ENCODE peak calls at places on chromosomes 1 and 21, in five cellular contexts. E, V, B, H and F are unnamed samples. For H3K27me3, the result is how much of the 10 kb centered on the place peaks cover.

GRCh38 chr1:236795757-236796719 is 946 bp downstream of the MTR start:
- DNase-seq in E (peak), V (peak), B (no peak), H (no peak), F (peak)

GRCh38 chr1:228084797-228085196 is 2.3 kb downstream of the ARF1 start:
- DNase-seq in E (no peak), V (no peak), B (no peak), H (no peak), F (no peak)

GRCh38 chr1:205375816-205376545 is 19.3 kb upstream of the KLHDC8A start:
- DNase-seq in E (peak), V (no peak), B (peak), H (peak), F (peak)

GRCh38 chr1:202697038-202697437 is 13.2 kb downstream of the SYT2 start:
- DNase-seq in E (no peak), V (no peak), B (no peak), H (no peak), F (no peak)

GRCh38 chr1:234649432-234650081 is 39.6 kb upstream of the IRF2BP2 start:
- DNase-seq in E (no peak), V (no peak), B (no peak), H (no peak), F (no peak)

GRCh38 chr1:119637719-119638118 is 10.3 kb downstream of the ZNF697 start:
- DNase-seq in E (peak), V (no peak), B (no peak), H (no peak), F (no peak)

GRCh38 chr1:206062464-206062863 is 9.5 kb downstream of the RHEX start:
- DNase-seq in E (no peak), V (no peak), B (no peak), H (no peak), F (no peak)

GRCh38 chr1:16013220-16013907 is 4.5 kb downstream of the HSPB7 start:
- DNase-seq in E (peak), V (no peak), B (no peak), H (peak), F (peak)

GRCh38 chr1:36137776-36138175 is 11.5 kb downstream of the TRAPPC3 start:
- DNase-seq in E (no peak), V (no peak), B (no peak), H (no peak), F (no peak)

GRCh38 chr1:38867208-38867607 is 5.9 kb downstream of the MYCBP start:
- DNase-seq in E (no peak), V (no peak), B (no peak), H (no peak), F (no peak)

GRCh38 chr1:24925963-24926362 is 4.1 kb downstream of the RUNX3 start:
- DNase-seq in E (no peak), V (no peak), B (no peak), H (no peak), F (no peak)

GRCh38 chr1:112982853-112983539 is 27.0 kb upstream of the SLC16A1 start:
- DNase-seq in E (no peak), V (no peak), B (no peak), H (no peak), F (no peak)

GRCh38 chr1:155698382-155699038 is 9.6 kb downstream of the DAP3 start:
- DNase-seq in E (peak), V (no peak), B (no peak), H (no peak), F (no peak)

GRCh38 chr1:230377851-230378250 is 48.3 kb downstream of the PGBD5 start:
- DNase-seq in E (no peak), V (no peak), B (no peak), H (no peak), F (no peak)

GRCh38 chr1:111745670-111746613 is 6.7 kb upstream of the INKA2 start:
- DNase-seq in E (no peak), V (no peak), B (peak), H (no peak), F (no peak)

GRCh38 chr1:205229399-205229861 is 1.7 kb downstream of the TMCC2 start:
- DNase-seq in E (peak), V (peak), B (peak), H (peak), F (peak)

GRCh38 chr1:9440763-9441194 is 98.5 kb upstream of the SLC25A33 start:
- DNase-seq in E (no peak), V (no peak), B (no peak), H (no peak), F (no peak)

GRCh38 chr1:37605806-37606474 is 10.2 kb upstream of the GNL2 start:
- DNase-seq in E (no peak), V (no peak), B (no peak), H (no peak), F (peak)

GRCh38 chr1:228957535-228957934 is 222.3 kb downstream of the RHOU start:
- DNase-seq in E (no peak), V (no peak), B (no peak), H (no peak), F (no peak)

GRCh38 chr1:225638853-225639252 is 14.1 kb downstream of the ENAH start:
- DNase-seq in E (no peak), V (no peak), B (no peak), H (no peak), F (no peak)

GRCh38 chr1:240399381-240399780 is 212.6 kb downstream of the GREM2 start:
- DNase-seq in E (peak), V (no peak), B (no peak), H (no peak), F (peak)

GRCh38 chr1:155650231-155650757 is 38.3 kb downstream of the YY1AP1 start:
- DNase-seq in E (no peak), V (no peak), B (no peak), H (no peak), F (no peak)

GRCh38 chr1:19210772-19211549 is 895 bp upstream of the UBR4 start:
- DNase-seq in E (peak), V (no peak), B (no peak), H (no peak), F (no peak)

GRCh38 chr1:57067863-57068262 is 102.0 kb upstream of the C8B start:
- DNase-seq in E (no peak), V (no peak), B (no peak), H (no peak), F (no peak)

GRCh38 chr1:187689137-187689536 is 860.4 kb downstream of the PLA2G4A start:
- DNase-seq in E (peak), V (no peak), B (no peak), H (no peak), F (peak)

GRCh38 chr21:40386301-40386911 is 460.6 kb downstream of the DSCAM start:
- DNase-seq in E (no peak), V (no peak), B (no peak), H (peak), F (peak)

GRCh38 chr1:53073899-53074311 is 11.9 kb downstream of the PODN start:
- DNase-seq in E (peak), V (no peak), B (no peak), H (no peak), F (no peak)

GRCh38 chr1:78334952-78335351 is 155.8 kb upstream of the PTGFR start:
- DNase-seq in E (no peak), V (no peak), B (no peak), H (no peak), F (no peak)

GRCh38 chr1:82226198-82226505 is 425.4 kb downstream of the ADGRL2 start:
- DNase-seq in E (peak), V (no peak), B (no peak), H (no peak), F (no peak)

GRCh38 chr1:153447498-153448170 is 12.8 kb downstream of the S100A7 start:
- DNase-seq in E (peak), V (no peak), B (no peak), H (no peak), F (peak)
- H3K27me3 ChIP-seq in E (under half), V (under half), B (under half), H (under half), F (under half)

GRCh38 chr1:212920895-212921294 is 29.4 kb upstream of the VASH2 start:
- DNase-seq in E (no peak), V (no peak), B (no peak), H (no peak), F (no peak)
- H3K4me3 ChIP-seq in E (no peak), V (no peak), B (no peak), H (no peak), F (no peak)

DNA sequence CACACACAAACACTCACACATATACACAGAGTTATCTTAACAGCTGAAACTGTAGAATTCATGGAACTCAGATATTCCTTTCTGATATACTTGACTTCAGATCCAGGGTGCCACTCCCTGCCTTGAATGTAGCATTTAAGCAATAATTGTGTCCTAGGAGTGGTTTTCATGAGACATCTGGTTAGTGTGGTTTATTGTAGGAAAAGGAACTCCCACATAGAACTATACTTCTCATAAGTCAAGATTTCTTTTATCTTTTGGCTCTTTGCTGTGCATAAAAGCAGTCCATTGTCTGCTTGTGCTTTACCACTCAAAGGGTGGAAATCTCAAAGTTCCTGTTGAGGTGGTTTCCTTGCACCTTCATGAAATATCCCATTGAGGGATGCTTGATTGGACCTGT is 272.6 kb upstream of the SGIP1 start:
- DNase-seq in E (no peak), V (no peak), B (no peak), H (no peak), F (no peak)
- H3K27me3 ChIP-seq in E (under half), V (under half), B (under half), H (under half), F (under half)

DNA sequence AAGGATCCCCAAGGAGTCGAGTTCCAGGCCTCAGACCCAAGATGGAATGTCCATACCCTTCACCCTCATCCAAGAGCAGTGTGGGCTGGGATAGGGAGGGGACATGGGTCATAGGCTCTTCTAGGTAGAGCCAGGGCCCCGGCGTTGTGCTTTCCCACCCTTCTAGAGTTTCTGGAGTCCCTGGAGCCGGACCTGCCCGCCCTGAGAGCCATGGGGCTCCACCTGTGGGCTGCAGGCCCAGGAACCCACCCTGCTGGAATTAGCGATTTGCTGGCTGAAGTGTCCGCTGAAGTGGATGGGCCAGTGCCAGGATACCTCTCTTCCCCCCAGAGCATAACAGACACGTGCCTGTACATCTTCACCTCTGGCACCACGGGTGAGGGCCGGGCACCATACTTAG is 1.1 kb downstream of the SLC27A3 start:
- DNase-seq in E (no peak), V (no peak), B (no peak), H (peak), F (no peak)
- H3K4me3 ChIP-seq in E (peak), V (peak), B (peak), H (peak), F (no peak)

GRCh38 chr1:59034925-59035324 is 251.1 kb upstream of the JUN start:
- DNase-seq in E (no peak), V (no peak), B (no peak), H (no peak), F (no peak)
- H3K27me3 ChIP-seq in E (under half), V (under half), B (under half), H (under half), F (under half)

GRCh38 chr21:45847870-45848269 is 133.7 kb upstream of the COL6A1 start:
- DNase-seq in E (no peak), V (no peak), B (no peak), H (no peak), F (no peak)
- H3K4me3 ChIP-seq in E (no peak), V (no peak), B (no peak), H (no peak), F (no peak)

DNA sequence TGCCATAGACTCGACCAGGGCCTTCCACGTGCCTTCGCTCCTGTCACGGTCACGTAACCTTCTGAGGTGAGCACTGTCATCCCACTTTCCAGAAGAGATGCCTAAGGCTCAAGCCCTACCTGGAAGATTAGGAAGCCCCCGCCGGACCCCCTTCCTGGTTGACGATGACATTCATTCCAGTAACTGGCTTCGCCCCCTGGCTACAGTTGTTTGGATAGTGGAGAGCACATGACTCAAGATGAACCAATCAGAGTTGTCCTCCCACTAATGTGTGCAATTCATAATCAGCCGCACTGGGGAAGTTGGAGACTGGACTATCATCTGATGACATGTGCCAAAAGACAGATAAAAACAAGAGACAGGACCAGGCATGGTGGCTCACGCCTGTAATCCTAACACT is 104.0 kb upstream of the GJB5 start:
- DNase-seq in E (no peak), V (no peak), B (no peak), H (no peak), F (no peak)
- H3K27me3 ChIP-seq in E (under half), V (under half), B (under half), H (under half), F (under half)

DNA sequence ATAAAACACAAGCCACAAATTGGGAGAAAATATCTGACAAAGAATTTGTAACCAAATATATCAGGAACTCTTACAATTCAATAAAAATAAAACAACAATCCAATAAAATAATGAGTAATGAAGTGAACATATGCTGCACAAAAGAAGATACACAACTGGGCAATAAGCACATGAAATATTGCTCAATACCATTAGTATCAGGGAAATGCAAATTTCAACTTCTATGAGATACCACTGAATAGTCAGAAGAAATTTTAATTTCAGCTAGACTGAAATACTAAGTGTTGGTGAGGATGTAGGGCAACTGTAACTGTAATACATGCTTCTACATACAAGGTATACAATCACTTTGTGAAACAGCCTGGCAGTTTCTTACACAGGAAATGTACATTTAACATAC is 7.4 kb upstream of the ARHGAP29 start:
- DNase-seq in E (no peak), V (no peak), B (no peak), H (no peak), F (no peak)
- H3K4me3 ChIP-seq in E (no peak), V (no peak), B (no peak), H (no peak), F (peak)

DNA sequence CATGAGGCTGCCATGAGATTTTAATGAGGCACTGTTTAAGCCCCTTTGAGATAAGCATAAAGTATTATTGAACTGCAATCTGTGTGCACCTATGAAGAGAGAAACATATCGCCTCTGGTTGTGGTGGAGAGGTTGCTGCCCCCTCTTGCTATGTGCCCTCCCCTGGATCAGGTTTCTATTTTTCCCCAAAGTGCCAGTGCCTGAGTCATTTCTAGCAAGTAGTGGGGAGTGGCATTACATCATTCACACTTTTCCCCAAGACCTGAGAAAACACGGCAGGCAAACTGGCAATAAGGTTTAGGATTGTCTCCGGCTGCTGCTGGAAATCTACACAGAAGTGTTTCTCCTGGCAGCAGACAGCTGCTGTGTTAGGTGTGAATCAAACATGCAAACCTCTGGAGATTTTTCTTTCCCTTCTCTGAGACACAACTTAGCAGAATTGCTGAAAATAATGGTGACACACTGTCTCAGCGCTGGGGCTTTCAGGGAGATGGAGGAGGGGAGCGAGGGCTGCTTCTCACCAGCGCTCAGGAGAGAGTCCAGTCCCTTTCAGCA is 13.6 kb upstream of the RGS16 start:
- DNase-seq in E (peak), V (no peak), B (no peak), H (no peak), F (peak)
- H3K27me3 ChIP-seq in E (under half), V (under half), B (under half), H (under half), F (under half)

DNA sequence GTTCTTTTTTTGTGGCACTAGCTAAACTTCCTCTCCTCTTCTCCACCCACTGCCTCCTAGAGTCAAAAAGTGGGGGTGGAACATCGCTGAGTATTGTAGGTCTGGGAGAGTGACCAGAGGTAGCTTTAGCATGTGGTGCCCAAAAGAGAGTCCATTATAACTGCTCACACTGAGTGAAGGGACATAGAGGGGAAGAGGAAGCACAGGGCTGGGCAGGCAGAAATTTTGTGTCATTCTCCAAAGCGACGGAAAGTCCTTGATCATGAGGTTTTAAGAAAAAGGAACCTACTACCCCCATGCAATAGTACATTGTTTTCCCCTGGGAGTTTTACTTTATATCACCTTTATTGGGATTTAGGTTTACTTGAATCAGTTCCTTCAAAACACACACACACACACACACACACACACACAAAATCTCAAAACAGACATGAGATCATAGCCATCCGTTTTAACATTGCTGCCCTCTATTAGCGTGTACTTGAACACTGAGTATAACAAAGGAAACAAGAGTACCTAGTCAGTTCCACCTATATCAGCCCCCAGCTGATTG is 4.1 kb downstream of the CD84 start:
- DNase-seq in E (no peak), V (no peak), B (no peak), H (peak), F (no peak)
- H3K4me3 ChIP-seq in E (no peak), V (no peak), B (peak), H (no peak), F (no peak)